ENCODE peak calls at places on chromosomes 7 and 10, in ten cellular contexts. F, S, I, A, X, G, M, H, V and J are unnamed samples.

GRCh38 chr7:120052884-120053382 is 220.0 kb upstream of the KCND2 start:
- DNase-seq in G (no peak), I (no peak), M (no peak), A (no peak), S (no peak), H (no peak), F (no peak), X (no peak), V (peak), J (no peak)

GRCh38 chr7:151452680-151453325 is 12.9 kb upstream of the CRYGN start:
- DNase-seq in I (no peak), X (no peak), S (peak), M (no peak), F (no peak), G (no peak), V (no peak), H (no peak), A (no peak), J (no peak)

GRCh38 chr10:32210306-32211045 is 136.5 kb downstream of the EPC1 start:
- DNase-seq in G (no peak), H (peak), M (no peak), A (peak), I (no peak), S (no peak), X (peak), F (peak), V (peak), J (peak)

GRCh38 chr7:133934262-133934973 is 192.7 kb upstream of the LRGUK start:
- DNase-seq in X (no peak), M (no peak), I (no peak), F (peak), V (no peak), H (no peak), G (no peak), S (no peak), A (no peak), J (no peak)

GRCh38 chr10:133411523-133412380 is 12.7 kb downstream of the SPRN start:
- DNase-seq in H (no peak), S (no peak), V (no peak), F (no peak), X (no peak), G (no peak), M (no peak), A (no peak), I (no peak), J (no peak)

GRCh38 chr10:17675638-17676037 is 31.7 kb downstream of the STAM start:
- DNase-seq in I (no peak), V (no peak), S (no peak), H (no peak), X (no peak), A (no peak), M (no peak), F (no peak), G (no peak), J (no peak)

GRCh38 chr7:130009848-130010688 is 41.1 kb downstream of the ZC3HC1 start:
- DNase-seq in F (peak), V (peak), H (no peak), A (no peak), S (peak), M (no peak), X (no peak), I (no peak), G (no peak), J (no peak)

GRCh38 chr7:101691822-101692384 is 62.8 kb upstream of the MYL10 start:
- DNase-seq in H (no peak), F (no peak), M (no peak), A (no peak), G (no peak), I (no peak), X (no peak), V (peak), S (no peak), J (no peak)

GRCh38 chr10:89351402-89352038 is 23.7 kb downstream of the IFIT3 start:
- DNase-seq in H (no peak), S (no peak), M (no peak), F (no peak), V (no peak), A (no peak), X (no peak), G (no peak), I (no peak), J (no peak)

GRCh38 chr7:55254242-55254595 is 110.9 kb upstream of the LANCL2 start:
- DNase-seq in S (no peak), H (no peak), G (no peak), I (no peak), A (no peak), V (peak), F (no peak), M (no peak), X (no peak), J (no peak)

GRCh38 chr10:122476034-122476695 is 14.8 kb downstream of the HTRA1 start:
- DNase-seq in A (no peak), G (no peak), S (no peak), X (no peak), V (no peak), I (peak), F (peak), M (no peak), H (no peak), J (no peak)

GRCh38 chr10:93821051-93821772 is 63.5 kb downstream of the LGI1 start:
- DNase-seq in I (no peak), X (peak), G (no peak), S (no peak), V (peak), A (no peak), H (no peak), F (peak), M (no peak), J (no peak)

GRCh38 chr7:138066954-138067394 is 9.3 kb upstream of the AKR1D1 start:
- DNase-seq in I (no peak), S (no peak), M (no peak), G (no peak), H (no peak), A (no peak), F (no peak), X (no peak), V (no peak), J (no peak)

GRCh38 chr10:92849234-92849525 is 860 bp downstream of the EXOC6 start:
- DNase-seq in G (no peak), H (no peak), I (no peak), X (no peak), F (no peak), A (no peak), V (no peak), S (no peak), M (no peak), J (no peak)

GRCh38 chr10:125035588-125036298 is 93.8 kb downstream of the ZRANB1 start:
- DNase-seq in X (no peak), S (no peak), F (no peak), H (no peak), G (no peak), M (no peak), I (no peak), A (no peak), V (no peak), J (no peak)

GRCh38 chr7:28768577-28769147 is 189.5 kb downstream of the TRIL start:
- DNase-seq in H (no peak), S (no peak), F (peak), A (no peak), G (no peak), I (no peak), X (no peak), M (no peak), V (no peak), J (no peak)

GRCh38 chr10:61283489-61284221 is 169.5 kb downstream of the TMEM26 start:
- DNase-seq in F (no peak), M (no peak), H (no peak), X (no peak), G (no peak), I (no peak), A (no peak), S (no peak), V (no peak), J (no peak)

GRCh38 chr7:131943211-131943610 is 386.8 kb upstream of the PODXL start:
- DNase-seq in X (no peak), I (no peak), A (no peak), G (no peak), V (no peak), S (no peak), H (no peak), F (no peak), M (no peak), J (no peak)

GRCh38 chr10:103939498-103939897 is 21.5 kb upstream of the STN1 start:
- DNase-seq in S (no peak), I (no peak), H (no peak), G (no peak), V (no peak), X (no peak), F (no peak), A (no peak), M (no peak), J (no peak)

GRCh38 chr7:11341285-11341944 is 367.7 kb downstream of the PHF14 start:
- DNase-seq in I (no peak), G (peak), X (no peak), F (peak), M (no peak), S (no peak), V (peak), A (no peak), H (no peak), J (peak)

GRCh38 chr7:35356495-35356894 is 102.6 kb upstream of the TBX20 start:
- DNase-seq in S (no peak), X (no peak), I (no peak), A (no peak), H (no peak), G (no peak), F (no peak), V (no peak), M (no peak), J (no peak)

GRCh38 chr7:3109516-3109915 is 65.8 kb upstream of the CARD11 start:
- DNase-seq in G (no peak), V (no peak), H (no peak), I (no peak), S (no peak), X (no peak), F (no peak), A (no peak), M (no peak), J (no peak)

GRCh38 chr7:121872831-121873764 is at the start of gene PTPRZ1:
- DNase-seq in F (peak), M (peak), X (no peak), V (peak), G (peak), S (peak), A (peak), I (peak), H (peak), J (no peak)

GRCh38 chr10:103394180-103394579 is 2.1 kb downstream of the ATP5MK start:
- DNase-seq in G (no peak), I (no peak), M (no peak), S (no peak), F (no peak), H (no peak), A (no peak), X (no peak), V (no peak), J (no peak)

GRCh38 chr10:113856563-113856962 is 2.1 kb downstream of the NHLRC2 start:
- DNase-seq in I (no peak), F (no peak), G (no peak), H (no peak), S (no peak), V (no peak), X (no peak), M (no peak), A (no peak), J (no peak)

GRCh38 chr10:81082621-81083376 is 545.1 kb downstream of the SH2D4B start:
- DNase-seq in I (no peak), G (no peak), M (no peak), H (no peak), X (no peak), F (no peak), V (no peak), A (no peak), S (peak), J (no peak)

GRCh38 chr7:83486536-83486935 is 162.4 kb downstream of the SEMA3E start:
- DNase-seq in X (no peak), G (no peak), A (no peak), F (no peak), I (no peak), S (no peak), H (no peak), V (no peak), M (no peak), J (no peak)

GRCh38 chr10:22649390-22649841 is 65.0 kb downstream of the PIP4K2A start:
- DNase-seq in H (no peak), G (no peak), A (no peak), S (no peak), M (no peak), V (no peak), F (no peak), I (no peak), X (no peak), J (no peak)

GRCh38 chr10:132156382-132156781 is 30.4 kb upstream of the DPYSL4 start:
- DNase-seq in M (no peak), H (no peak), F (no peak), I (no peak), S (peak), A (no peak), X (no peak), G (no peak), V (no peak), J (no peak)

GRCh38 chr10:13272164-13272571 is 27.7 kb downstream of the PHYH start:
- DNase-seq in X (peak), S (no peak), H (peak), A (no peak), F (peak), V (peak), I (peak), M (no peak), G (peak), J (peak)